ENCODE peak calls at places on chromosomes 16 and 17, in seven cellular contexts. Q is cardiac fibroblast, T is ascending aorta, D is Caco-2, L is BE2C, I is heart left ventricle, C is fibroblast of lung. X is an unnamed sample.

GRCh38 chr17:40535924-40536717 is 29.2 kb downstream of the CCR7 start:
- DNase-seq in Q (peak; percentile 79), T (no peak), D (no peak), L (no peak), I (no peak), C (peak; percentile 27), X (peak; percentile 56)

GRCh38 chr17:47883589-47884426 is 12.2 kb upstream of the SP2 start:
- DNase-seq in Q (no peak), T (no peak), D (peak; percentile 94), L (no peak), I (peak; percentile 16), C (no peak), X (no peak)

GRCh38 chr17:43803758-43804157 is 23.5 kb downstream of the CFAP97D1 start:
- DNase-seq in Q (no peak), T (no peak), D (peak; percentile 7), L (no peak), I (no peak), C (peak; percentile 40), X (no peak)

GRCh38 chr16:78715673-78716072 is 616.2 kb downstream of the WWOX start:
- DNase-seq in Q (no peak), T (no peak), D (no peak), L (no peak), I (no peak), C (no peak), X (no peak)

GRCh38 chr16:67164599-67165061 is at the start of gene HSF4:
- DNase-seq in Q (peak; percentile 54), T (no peak), D (no peak), L (peak; percentile 57), I (peak; percentile 82), C (no peak), X (no peak)

GRCh38 chr16:27238016-27238587 is 30.5 kb downstream of the NSMCE1 start:
- DNase-seq in Q (no peak), T (no peak), D (no peak), L (no peak), I (no peak), C (no peak), X (no peak)

GRCh38 chr17:46984892-46985291 is 5.8 kb upstream of the RPRML start:
- DNase-seq in Q (no peak), T (no peak), D (no peak), L (no peak), I (no peak), C (no peak), X (no peak)

GRCh38 chr17:17778308-17779014 is 58.3 kb downstream of the SREBF1 start:
- DNase-seq in Q (peak; percentile 95), T (no peak), D (no peak), L (peak; percentile 39), I (peak; percentile 86), C (peak; percentile 41), X (peak; percentile 79)

GRCh38 chr17:35218901-35219300 is 24.0 kb upstream of the SLFN5 start:
- DNase-seq in Q (no peak), T (no peak), D (no peak), L (no peak), I (no peak), C (no peak), X (no peak)

GRCh38 chr17:50865060-50865867 is 890 bp downstream of the TOB1 start:
- DNase-seq in Q (peak; percentile 51), T (no peak), D (peak; percentile 79), L (peak; percentile 31), I (peak; percentile 83), C (peak; percentile 58), X (peak; percentile 33)

GRCh38 chr16:77273815-77274214 is 74.6 kb downstream of the SYCE1L start:
- DNase-seq in Q (no peak), T (no peak), D (no peak), L (no peak), I (no peak), C (peak; percentile 86), X (peak; percentile 56)

GRCh38 chr17:67289174-67289876 is 44.3 kb upstream of the HELZ start:
- DNase-seq in Q (peak; percentile 99), T (no peak), D (no peak), L (peak; percentile 19), I (peak; percentile 88), C (peak; percentile 64), X (peak; percentile 72)

GRCh38 chr17:74457146-74457819 is 9.2 kb upstream of the CD300A start:
- DNase-seq in Q (peak; percentile 73), T (no peak), D (peak; percentile 83), L (peak; percentile 82), I (peak; percentile 90), C (peak; percentile 20), X (peak; percentile 45)

GRCh38 chr16:68362952-68363846 is 52.4 kb downstream of the PRMT7 start:
- DNase-seq in Q (no peak), T (no peak), D (no peak), L (no peak), I (no peak), C (no peak), X (no peak)

DNA sequence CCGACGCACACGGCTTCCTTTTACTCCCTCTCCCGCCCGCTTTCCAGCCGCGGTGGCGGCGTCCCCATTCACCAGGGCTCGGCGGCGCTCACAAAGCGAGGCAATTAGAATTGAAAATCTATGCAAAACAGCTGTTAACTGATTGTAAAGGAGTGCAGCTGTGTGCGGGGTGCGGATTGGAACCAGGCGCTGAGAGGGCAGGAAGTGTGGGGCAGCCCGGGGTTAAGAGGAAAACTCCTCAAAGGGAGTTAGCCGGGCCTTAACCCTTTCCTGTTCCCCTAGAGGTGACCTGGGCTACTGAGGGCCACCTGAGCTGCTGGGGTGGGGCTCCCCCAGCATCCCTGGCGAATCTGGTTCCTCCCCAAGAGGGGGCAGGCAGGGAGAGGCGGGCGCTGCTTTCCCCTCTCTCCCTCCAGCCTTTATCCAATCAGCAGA is 5.8 kb upstream of the GSE1 start:
- DNase-seq in Q (no peak), T (no peak), D (no peak), L (peak; percentile 57), I (no peak), C (no peak), X (no peak)
- H3K4me3 ChIP-seq in Q (no peak overlapping the region), T (no peak overlapping the region), D (no peak overlapping the region), L (peak overlapping the region; percentile 40), I (no peak overlapping the region), C (no peak overlapping the region), X (no peak overlapping the region)

DNA sequence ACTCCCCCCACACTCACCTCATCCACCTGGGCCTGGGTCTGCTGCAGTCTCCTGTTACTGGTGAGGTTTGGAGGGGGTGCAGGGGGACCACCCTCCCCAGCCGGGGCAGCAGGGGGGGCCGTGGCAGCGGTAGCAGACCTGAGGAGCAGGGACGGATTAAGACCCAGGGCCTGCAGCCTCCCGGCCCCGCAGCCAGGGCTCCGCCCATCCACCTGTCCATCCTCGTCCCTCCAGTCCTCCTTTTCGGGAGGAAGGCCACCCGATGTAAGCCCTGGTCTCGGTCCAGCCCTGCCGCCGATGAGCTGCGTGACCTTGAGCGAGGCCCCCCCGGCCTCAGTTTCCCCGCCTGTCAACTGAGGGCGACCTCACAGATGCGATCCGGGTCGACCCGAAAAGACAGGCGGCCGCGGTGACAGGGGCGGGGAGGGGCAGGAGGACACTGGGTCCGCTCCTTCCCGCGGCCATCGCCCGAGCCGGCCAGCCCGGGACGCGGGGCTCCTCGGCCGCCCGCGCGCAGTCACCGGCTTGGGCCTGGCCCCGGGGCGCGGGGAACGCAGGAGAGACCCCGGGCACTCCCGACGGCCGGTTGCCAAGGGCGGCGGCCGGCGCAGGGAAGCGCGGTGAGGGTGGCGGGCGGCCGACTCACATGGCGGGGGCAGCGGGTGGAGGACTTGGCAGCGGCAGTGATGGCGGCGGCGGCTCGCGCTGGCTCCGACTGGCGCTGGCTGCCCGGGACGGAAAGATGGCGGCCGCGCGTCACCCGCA is at the start of gene VAMP2:
- DNase-seq in Q (peak; percentile 79), T (no peak), D (peak; percentile 74), L (peak; percentile 76), I (peak; percentile 91), C (peak; percentile 52), X (peak; percentile 71)
- TF ChIP-seq CTCF in Q (no peak), T (no peak), D (no peak), L (no peak), I (no peak), C (no peak), X (no peak)

GRCh38 chr16:30700971-30701370 is 2.0 kb downstream of the SRCAP start:
- DNase-seq in Q (no peak), T (no peak), D (no peak), L (no peak), I (no peak), C (no peak), X (no peak)

GRCh38 chr16:30698816-30699614 is at the start of gene SRCAP:
- DNase-seq in Q (peak; percentile 83), T (peak; percentile 63), D (peak; percentile 92), L (peak; percentile 83), I (peak; percentile 92), C (peak; percentile 72), X (peak; percentile 69)

GRCh38 chr16:30699615-30700099 is 686 bp downstream of the SRCAP start:
- DNase-seq in Q (no peak), T (no peak), D (no peak), L (no peak), I (no peak), C (no peak), X (no peak)

GRCh38 chr16:30698139-30698815 is 694 bp upstream of the SRCAP start:
- DNase-seq in Q (peak; percentile 98), T (peak; percentile 94), D (peak; percentile 98), L (peak; percentile 99), I (peak; percentile 100), C (peak; percentile 93), X (peak; percentile 96)

GRCh38 chr16:30700491-30700890 is 1.5 kb downstream of the SRCAP start:
- DNase-seq in Q (peak; percentile 72), T (no peak), D (no peak), L (peak; percentile 28), I (no peak), C (peak; percentile 76), X (no peak)
- H3K4me3 ChIP-seq in Q (no peak overlapping the region), T (no peak overlapping the region), D (no peak overlapping the region), L (no peak overlapping the region), I (no peak overlapping the region), C (peak overlapping the region; percentile 97), X (no peak overlapping the region)

DNA sequence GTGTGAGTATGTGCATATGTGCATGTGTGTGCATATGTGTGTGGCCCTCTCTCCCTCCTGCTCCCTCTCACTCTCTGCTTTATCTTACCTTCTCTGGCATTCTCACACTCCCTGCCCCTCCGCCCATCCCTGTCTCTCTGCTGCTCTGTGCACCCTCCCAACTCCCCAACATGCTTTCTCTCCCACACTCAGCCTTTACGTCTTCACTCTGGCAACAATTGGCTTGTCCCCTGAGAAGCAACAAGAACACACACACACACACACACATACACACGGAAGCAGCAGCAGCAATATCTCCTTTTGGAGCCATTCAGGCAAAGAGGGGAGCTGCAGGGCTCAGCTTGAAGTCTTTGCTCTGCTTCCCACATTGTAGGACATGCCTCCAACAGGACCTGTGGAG is 27.8 kb downstream of the PITPNM3 start:
- DNase-seq in Q (no peak), T (no peak), D (no peak), L (no peak), I (no peak), C (no peak), X (no peak)
- TF ChIP-seq CTCF in Q (no peak), T (no peak), D (no peak), L (no peak), I (no peak), C (no peak), X (no peak)

GRCh38 chr17:2511462-2512369 is at the start of gene METTL16:
- DNase-seq in Q (peak; percentile 99), T (peak; percentile 96), D (peak; percentile 98), L (peak; percentile 95), I (peak; percentile 97), C (peak; percentile 99), X (peak; percentile 99)
- H3K4me3 ChIP-seq in Q (peak within 1 kb of the TSS; percentile 86), T (peak within 1 kb of the TSS; percentile 65), D (peak within 1 kb of the TSS; percentile 53), L (peak within 1 kb of the TSS; percentile 90), I (peak within 1 kb of the TSS; percentile 74), C (peak within 1 kb of the TSS; percentile 73), X (peak within 1 kb of the TSS; percentile 99)